ENCODE peak calls at places on chromosomes 5 and 9, in ten cellular contexts. One of them, this sample, is unnamed.

GRCh38 chr9:78713746-78714405 is 417.0 kb downstream of the PSAT1 start:
- DNase-seq in stimulated activated CD8-positive, alpha-beta memory T cell treated with anti-CD3 and anti-CD28 coated beads, Interleukin-2, amount 100 ng/mL, for 48 hours: no peak
- DNase-seq in HFFc6: peak
- DNase-seq in mesendoderm: no peak
- DNase-seq in substantia nigra: no peak
- DNase-seq in amygdala: no peak
- DNase-seq in pancreas: no peak
- DNase-seq in iris pigment epithelial cell: peak
- DNase-seq in ovary: no peak
- DNase-seq in fibroblast of mammary gland: peak
- DNase-seq in this sample: no peak

GRCh38 chr5:127320032-127320945 is 29.7 kb downstream of the MEGF10 start:
- DNase-seq in pancreas: peak
- DNase-seq in substantia nigra: no peak
- DNase-seq in ovary: no peak
- DNase-seq in mesendoderm: peak
- DNase-seq in HFFc6: no peak
- DNase-seq in amygdala: no peak
- DNase-seq in iris pigment epithelial cell: peak
- DNase-seq in stimulated activated CD8-positive, alpha-beta memory T cell treated with anti-CD3 and anti-CD28 coated beads, Interleukin-2, amount 100 ng/mL, for 48 hours: no peak
- DNase-seq in fibroblast of mammary gland: peak
- DNase-seq in this sample: no peak

GRCh38 chr9:101398335-101398929 is at the start of the genes MRPL50 and ZNF189:
- DNase-seq in ovary: peak
- DNase-seq in pancreas: peak
- DNase-seq in iris pigment epithelial cell: peak
- DNase-seq in fibroblast of mammary gland: peak
- DNase-seq in stimulated activated CD8-positive, alpha-beta memory T cell treated with anti-CD3 and anti-CD28 coated beads, Interleukin-2, amount 100 ng/mL, for 48 hours: peak
- DNase-seq in amygdala: peak
- DNase-seq in substantia nigra: peak
- DNase-seq in mesendoderm: peak
- DNase-seq in HFFc6: peak
- DNase-seq in this sample: peak

GRCh38 chr5:135821061-135821781 is 13.2 kb upstream of the SLC25A48 start:
- DNase-seq in stimulated activated CD8-positive, alpha-beta memory T cell treated with anti-CD3 and anti-CD28 coated beads, Interleukin-2, amount 100 ng/mL, for 48 hours: no peak
- DNase-seq in fibroblast of mammary gland: no peak
- DNase-seq in iris pigment epithelial cell: no peak
- DNase-seq in amygdala: no peak
- DNase-seq in pancreas: no peak
- DNase-seq in substantia nigra: no peak
- DNase-seq in mesendoderm: peak
- DNase-seq in ovary: no peak
- DNase-seq in HFFc6: no peak
- DNase-seq in this sample: no peak

GRCh38 chr5:34854459-34855174 is 15.7 kb downstream of the TTC23L start:
- DNase-seq in HFFc6: no peak
- DNase-seq in stimulated activated CD8-positive, alpha-beta memory T cell treated with anti-CD3 and anti-CD28 coated beads, Interleukin-2, amount 100 ng/mL, for 48 hours: no peak
- DNase-seq in iris pigment epithelial cell: peak
- DNase-seq in substantia nigra: no peak
- DNase-seq in mesendoderm: no peak
- DNase-seq in amygdala: no peak
- DNase-seq in pancreas: no peak
- DNase-seq in ovary: no peak
- DNase-seq in fibroblast of mammary gland: no peak
- DNase-seq in this sample: no peak

GRCh38 chr5:107633171-107633901 is 37.4 kb downstream of the EFNA5 start:
- DNase-seq in substantia nigra: no peak
- DNase-seq in mesendoderm: no peak
- DNase-seq in pancreas: no peak
- DNase-seq in HFFc6: no peak
- DNase-seq in amygdala: no peak
- DNase-seq in ovary: no peak
- DNase-seq in fibroblast of mammary gland: peak
- DNase-seq in stimulated activated CD8-positive, alpha-beta memory T cell treated with anti-CD3 and anti-CD28 coated beads, Interleukin-2, amount 100 ng/mL, for 48 hours: no peak
- DNase-seq in iris pigment epithelial cell: peak
- DNase-seq in this sample: peak

GRCh38 chr9:21709464-21710058 is 92.9 kb upstream of the MTAP start:
- DNase-seq in HFFc6: peak
- DNase-seq in amygdala: no peak
- DNase-seq in mesendoderm: peak
- DNase-seq in ovary: no peak
- DNase-seq in stimulated activated CD8-positive, alpha-beta memory T cell treated with anti-CD3 and anti-CD28 coated beads, Interleukin-2, amount 100 ng/mL, for 48 hours: peak
- DNase-seq in pancreas: peak
- DNase-seq in fibroblast of mammary gland: peak
- DNase-seq in iris pigment epithelial cell: peak
- DNase-seq in substantia nigra: no peak
- DNase-seq in this sample: no peak

GRCh38 chr9:113985968-113986585 is 92.0 kb downstream of the AMBP start:
- DNase-seq in mesendoderm: no peak
- DNase-seq in ovary: no peak
- DNase-seq in amygdala: no peak
- DNase-seq in substantia nigra: no peak
- DNase-seq in iris pigment epithelial cell: peak
- DNase-seq in pancreas: no peak
- DNase-seq in HFFc6: peak
- DNase-seq in stimulated activated CD8-positive, alpha-beta memory T cell treated with anti-CD3 and anti-CD28 coated beads, Interleukin-2, amount 100 ng/mL, for 48 hours: no peak
- DNase-seq in fibroblast of mammary gland: peak
- DNase-seq in this sample: no peak

GRCh38 chr9:12684923-12685468 is 8.2 kb upstream of the TYRP1 start:
- DNase-seq in stimulated activated CD8-positive, alpha-beta memory T cell treated with anti-CD3 and anti-CD28 coated beads, Interleukin-2, amount 100 ng/mL, for 48 hours: no peak
- DNase-seq in iris pigment epithelial cell: peak
- DNase-seq in substantia nigra: no peak
- DNase-seq in HFFc6: no peak
- DNase-seq in mesendoderm: peak
- DNase-seq in fibroblast of mammary gland: no peak
- DNase-seq in ovary: no peak
- DNase-seq in pancreas: no peak
- DNase-seq in amygdala: no peak
- DNase-seq in this sample: no peak

This sample was measured in AG08396.